ENCODE peak calls at places on chromosomes 6 and 20, in nine cellular contexts. C is A172; R is IMR-90; T is Karpas-422; Q is LHCN-M2; A is naive B cell; X is stimulated activated CD8-positive, alpha-beta memory T cell treated with anti-CD3 and anti-CD28 coated beads, Interleukin-4, amount 100 ng/mL, for 1 hour; I is nephron progenitor cell; P is activated naive CD8-positive, alpha-beta T cell treated with anti-CD3 and anti-CD28 coated beads, Interleukin-2, amount 50 U/mL, for 24 hours. M is an unnamed sample.

GRCh38 chr6:119241124-119241491 is 108.5 kb downstream of the MAN1A1 start:
- DNase-seq in C (no peak), R (peak; percentile 59), T (no peak), Q (peak; percentile 34), A (no peak), X (no peak), I (no peak), P (no peak), M (no peak)

GRCh38 chr20:61953789-61954125 is 111.9 kb downstream of the TAF4 start:
- DNase-seq in C (no peak), R (no peak), T (no peak), Q (no peak), A (no peak), X (no peak), I (no peak), P (no peak), M (no peak)

GRCh38 chr6:128710305-128710704 is 172.6 kb upstream of the LAMA2 start:
- DNase-seq in C (no peak), R (peak; percentile 61), T (no peak), Q (no peak), A (no peak), X (no peak), I (no peak), P (no peak), M (no peak)

GRCh38 chr6:118708736-118709135 is 57.3 kb upstream of the CEP85L start:
- DNase-seq in C (no peak), R (peak; percentile 66), T (no peak), Q (peak; percentile 52), A (no peak), X (no peak), I (no peak), P (no peak), M (no peak)

GRCh38 chr6:166950443-166950821 is 5.9 kb downstream of the RNASET2 start:
- DNase-seq in C (no peak), R (no peak), T (no peak), Q (no peak), A (peak; percentile 64), X (no peak), I (no peak), P (peak; percentile 2), M (no peak)

GRCh38 chr6:37285861-37286311 is 27.9 kb upstream of the TMEM217 start:
- DNase-seq in C (no peak), R (no peak), T (no peak), Q (no peak), A (peak; percentile 25), X (no peak), I (no peak), P (no peak), M (no peak)

GRCh38 chr20:210809-211502 is 16.1 kb upstream of the DEFB129 start:
- DNase-seq in C (no peak), R (no peak), T (no peak), Q (no peak), A (no peak), X (no peak), I (no peak), P (no peak), M (no peak)

GRCh38 chr6:126072172-126072571 is 85.8 kb downstream of the TRMT11 start:
- DNase-seq in C (no peak), R (no peak), T (no peak), Q (no peak), A (no peak), X (no peak), I (no peak), P (no peak), M (no peak)

GRCh38 chr6:118945217-118945616 is 10.3 kb upstream of the MCM9 start:
- DNase-seq in C (no peak), R (no peak), T (no peak), Q (no peak), A (no peak), X (no peak), I (no peak), P (no peak), M (no peak)

GRCh38 chr6:53042112-53042511 is 23.1 kb upstream of the FBXO9 start:
- DNase-seq in C (peak; percentile 79), R (peak; percentile 95), T (no peak), Q (peak; percentile 89), A (no peak), X (no peak), I (no peak), P (no peak), M (no peak)

GRCh38 chr6:169720207-169720855 is 4.0 kb downstream of the PHF10 start:
- DNase-seq in C (no peak), R (no peak), T (peak; percentile 55), Q (no peak), A (no peak), X (no peak), I (no peak), P (no peak), M (no peak)

GRCh38 chr6:157070403-157071107 is 252.8 kb downstream of the TMEM242 start:
- DNase-seq in C (peak; percentile 63), R (no peak), T (peak; percentile 65), Q (no peak), A (no peak), X (no peak), I (no peak), P (no peak), M (no peak)

GRCh38 chr20:50190251-50191064 is at the start of gene CEBPB:
- DNase-seq in C (peak; percentile 74), R (peak; percentile 88), T (peak; percentile 92), Q (peak; percentile 79), A (peak; percentile 86), X (peak; percentile 44), I (peak; percentile 97), P (peak; percentile 90), M (peak; percentile 66)

GRCh38 chr6:36224918-36225461 is 28.4 kb downstream of the BRPF3 start:
- DNase-seq in C (no peak), R (no peak), T (no peak), Q (peak; percentile 1), A (no peak), X (no peak), I (no peak), P (no peak), M (no peak)

GRCh38 chr6:164991573-164991972 is 317.8 kb downstream of the C6orf118 start:
- DNase-seq in C (no peak), R (no peak), T (no peak), Q (no peak), A (no peak), X (no peak), I (no peak), P (no peak), M (no peak)

GRCh38 chr6:149190228-149190831 is 127.2 kb upstream of the TAB2 start:
- DNase-seq in C (peak; percentile 25), R (peak; percentile 13), T (peak; percentile 85), Q (peak; percentile 31), A (peak; percentile 58), X (no peak), I (no peak), P (peak; percentile 68), M (no peak)

GRCh38 chr6:45741437-45742166 is 274.1 kb downstream of the CLIC5 start:
- DNase-seq in C (no peak), R (peak; percentile 44), T (no peak), Q (peak; percentile 51), A (peak; percentile 11), X (no peak), I (no peak), P (peak; percentile 40), M (peak; percentile 85)

GRCh38 chr6:89580997-89581666 is 57.4 kb downstream of the LYRM2 start:
- DNase-seq in C (no peak), R (no peak), T (no peak), Q (no peak), A (no peak), X (no peak), I (no peak), P (no peak), M (no peak)

GRCh38 chr6:134424131-134424794 is 106.4 kb upstream of the SGK1 start:
- DNase-seq in C (no peak), R (no peak), T (no peak), Q (no peak), A (no peak), X (no peak), I (no peak), P (no peak), M (no peak)